ENCODE peak calls at places on chromosomes 2 and 18, in six cellular contexts. O, S, J, D, B and Z are unnamed samples.

GRCh38 chr2:159939946-159940345 is 122.5 kb downstream of the PLA2R1 start:
- DNase-seq in S (no peak), B (no peak), J (peak), O (no peak), D (peak), Z (peak)

GRCh38 chr2:85129861-85130260 is 3.3 kb upstream of the TCF7L1 start:
- DNase-seq in J (no peak), B (no peak), O (no peak), D (no peak), S (no peak), Z (no peak)

GRCh38 chr2:10960606-10961489 is 49.1 kb downstream of the KCNF1 start:
- DNase-seq in S (no peak), O (no peak), J (no peak), B (no peak), D (no peak), Z (no peak)

GRCh38 chr2:36380624-36381481 is 25.3 kb downstream of the CRIM1 start:
- DNase-seq in D (peak), O (no peak), J (no peak), B (no peak), S (no peak), Z (no peak)

GRCh38 chr18:9614401-9615279 is at the start of gene PPP4R1:
- DNase-seq in S (peak), D (peak), O (peak), B (peak), J (peak), Z (peak)

GRCh38 chr18:9951022-9951859 is 37.4 kb downstream of the VAPA start:
- DNase-seq in B (no peak), D (peak), S (no peak), J (peak), O (no peak), Z (no peak)

GRCh38 chr2:38075436-38076249 is at the start of gene CYP1B1:
- DNase-seq in O (no peak), S (no peak), D (no peak), J (no peak), B (no peak), Z (no peak)

GRCh38 chr2:232293191-232293590 is 85.4 kb upstream of the ALPP start:
- DNase-seq in S (no peak), O (no peak), J (no peak), B (no peak), D (no peak), Z (no peak)

GRCh38 chr2:240985881-240986786 is 12.3 kb upstream of the SNED1 start:
- DNase-seq in D (no peak), B (no peak), J (no peak), S (no peak), O (no peak), Z (no peak)

GRCh38 chr2:226839960-226840359 is 4.1 kb downstream of the RHBDD1 start:
- DNase-seq in B (no peak), J (peak), D (no peak), S (no peak), O (no peak), Z (no peak)

GRCh38 chr2:99698896-99699295 is 209.1 kb upstream of the REV1 start:
- DNase-seq in D (no peak), O (no peak), J (no peak), S (no peak), B (no peak), Z (no peak)

GRCh38 chr18:6249110-6249680 is 165.5 kb downstream of the L3MBTL4 start:
- DNase-seq in J (no peak), O (no peak), B (no peak), S (peak), D (no peak), Z (no peak)

GRCh38 chr2:109171444-109172334 is 42.7 kb downstream of the SH3RF3 start:
- DNase-seq in D (no peak), B (no peak), S (no peak), J (no peak), O (no peak), Z (no peak)

GRCh38 chr18:45449761-45450227 is 165.5 kb upstream of the SLC14A2 start:
- DNase-seq in S (no peak), O (no peak), B (no peak), J (no peak), D (no peak), Z (no peak)

GRCh38 chr18:577606-578005 is 2.6 kb upstream of the CETN1 start:
- DNase-seq in J (no peak), S (no peak), D (no peak), B (no peak), O (no peak), Z (no peak)

GRCh38 chr2:124046332-124046731 is 21.2 kb downstream of the CNTNAP5 start:
- DNase-seq in S (no peak), B (no peak), J (no peak), O (no peak), D (no peak), Z (no peak)

GRCh38 chr2:238869293-238870124 is 21.6 kb downstream of the TWIST2 start:
- DNase-seq in S (no peak), J (no peak), B (no peak), D (no peak), O (no peak), Z (no peak)

GRCh38 chr2:240551288-240551687 is 6.5 kb downstream of the ANKMY1 start:
- DNase-seq in D (no peak), S (no peak), J (no peak), B (no peak), O (no peak), Z (no peak)

GRCh38 chr2:72859831-72860262 is 27.4 kb upstream of the SPR start:
- DNase-seq in D (peak), J (peak), O (peak), B (peak), S (peak), Z (peak)

GRCh38 chr2:25829377-25829704 is 48.9 kb downstream of the ASXL2 start:
- DNase-seq in B (no peak), S (no peak), O (no peak), J (no peak), D (no peak), Z (no peak)

GRCh38 chr18:24656044-24656443 is 195.6 kb downstream of the HRH4 start:
- DNase-seq in S (no peak), J (no peak), B (no peak), O (no peak), D (no peak), Z (no peak)

GRCh38 chr2:96305091-96305978 is at the start of gene SNRNP200:
- DNase-seq in S (peak), D (peak), B (peak), J (peak), O (peak), Z (peak)

GRCh38 chr18:51135795-51136194 is 61.7 kb downstream of the MEX3C start:
- DNase-seq in B (no peak), D (peak), S (peak), J (peak), O (no peak), Z (peak)